ENCODE peak calls at places on chromosomes 12 and 14, in ten cellular contexts. K is dorsolateral prefrontal cortex, V is MG63, N is pancreas, H is adipocyte, T is C1 segment of cervical spinal cord, Y is NCI-H510A treated with DMSO at 0.1 percent for 48 hours, G is putamen, I is cardiac muscle cell, O is NCI-H1105. L is an unnamed sample.

GRCh38 chr12:2287589-2287988 is 234.8 kb downstream of the CACNA1C start:
- DNase-seq in N (no peak), G (no peak), O (no peak), T (no peak), I (no peak), H (no peak), V (no peak), K (no peak), Y (no peak), L (no peak)

GRCh38 chr12:88111074-88111652 is 30.7 kb downstream of the CEP290 start:
- DNase-seq in I (peak; percentile 63), T (no peak), O (peak; percentile 38), K (no peak), V (no peak), N (no peak), G (peak; percentile 19), H (peak; percentile 65), Y (peak; percentile 42), L (no peak)

GRCh38 chr12:46266869-46267617 is 1.8 kb downstream of the SLC38A1 start:
- DNase-seq in Y (peak; percentile 52), G (peak; percentile 71), O (peak; percentile 66), K (peak; percentile 75), N (peak; percentile 81), T (peak; percentile 32), V (peak; percentile 46), I (peak; percentile 74), H (peak; percentile 78), L (peak; percentile 60)

GRCh38 chr14:29503903-29504302 is 423.7 kb downstream of the PRKD1 start:
- DNase-seq in T (no peak), Y (no peak), O (no peak), H (no peak), V (no peak), N (no peak), K (no peak), G (no peak), I (no peak), L (no peak)

GRCh38 chr14:99982449-99983250 is 82.6 kb upstream of the EVL start:
- DNase-seq in O (peak; percentile 66), K (peak; percentile 51), Y (peak; percentile 84), T (no peak), H (peak; percentile 85), N (no peak), G (peak; percentile 74), V (peak; percentile 14), I (peak; percentile 81), L (peak; percentile 64)

GRCh38 chr12:76037130-76038105 is 5.8 kb upstream of the PHLDA1 start:
- DNase-seq in Y (peak; percentile 98), G (peak; percentile 60), O (peak; percentile 72), V (peak; percentile 22), T (no peak), I (peak; percentile 91), H (peak; percentile 90), K (no peak), N (no peak), L (peak; percentile 30)

GRCh38 chr12:68915055-68915454 is 17.9 kb downstream of the CPM start:
- DNase-seq in G (no peak), T (no peak), O (no peak), H (peak; percentile 87), N (no peak), K (no peak), V (no peak), I (peak; percentile 88), Y (no peak), L (no peak)

GRCh38 chr12:124764451-124764850 is 99.2 kb downstream of the SCARB1 start:
- DNase-seq in G (no peak), V (peak; percentile 20), Y (no peak), N (no peak), O (no peak), H (peak; percentile 83), T (no peak), K (peak; percentile 60), I (peak; percentile 93), L (no peak)

GRCh38 chr12:115823635-115824034 is 453.9 kb downstream of the MED13L start:
- DNase-seq in K (no peak), Y (no peak), O (no peak), N (no peak), V (no peak), G (no peak), I (no peak), H (no peak), T (no peak), L (peak; percentile 26)

GRCh38 chr12:104702565-104703139 is 245.9 kb downstream of the CHST11 start:
- DNase-seq in V (no peak), N (no peak), O (no peak), H (peak; percentile 50), K (no peak), G (no peak), I (peak; percentile 74), T (no peak), Y (no peak), L (no peak)

GRCh38 chr12:124207049-124207448 is 87.8 kb upstream of the RFLNA start:
- DNase-seq in H (no peak), O (no peak), T (no peak), N (no peak), V (no peak), G (no peak), I (no peak), Y (no peak), K (no peak), L (no peak)

GRCh38 chr12:27970391-27970980 is 2.0 kb downstream of the PTHLH start:
- DNase-seq in N (peak; percentile 62), I (peak; percentile 67), O (no peak), T (no peak), V (peak; percentile 26), K (no peak), Y (no peak), G (no peak), H (peak; percentile 69), L (peak; percentile 61)

GRCh38 chr12:3233813-3234212 is 156.6 kb downstream of the TSPAN9 start:
- DNase-seq in K (no peak), O (no peak), I (no peak), Y (no peak), N (no peak), H (no peak), T (no peak), V (no peak), G (no peak), L (no peak)

L was measured in nephron progenitor cell.